ENCODE peak calls at places on chromosomes 4 and X, in four cellular contexts. One of them, this sample, is unnamed.

GRCh38 chr4:179855471-179855870 is 2387.7 kb upstream of the TENM3 start:
- DNase-seq in GM23338: no peak
- DNase-seq in ovary: no peak
- DNase-seq in epithelial cell of esophagus: peak; percentile 14
- DNase-seq in this sample: no peak

GRCh38 chrX:50697691-50698090 is 116.3 kb downstream of the SHROOM4 start:
- DNase-seq in GM23338: peak; percentile 68
- DNase-seq in ovary: no peak
- DNase-seq in epithelial cell of esophagus: peak; percentile 72
- DNase-seq in this sample: no peak

GRCh38 chr4:86218721-86219481 is 141.0 kb downstream of the MAPK10 start:
- DNase-seq in GM23338: no peak
- DNase-seq in ovary: no peak
- DNase-seq in epithelial cell of esophagus: peak; percentile 75
- DNase-seq in this sample: no peak

GRCh38 chr4:164616961-164617360 is 137.0 kb upstream of the SMIM31 start:
- DNase-seq in GM23338: no peak
- DNase-seq in ovary: no peak
- DNase-seq in epithelial cell of esophagus: no peak
- DNase-seq in this sample: no peak

GRCh38 chr4:44716597-44716996 is 9.8 kb downstream of the GNPDA2 start:
- DNase-seq in GM23338: no peak
- DNase-seq in ovary: no peak
- DNase-seq in epithelial cell of esophagus: no peak
- DNase-seq in this sample: no peak

GRCh38 chrX:108341947-108342346 is 96.3 kb downstream of the COL4A6 start:
- DNase-seq in GM23338: no peak
- DNase-seq in ovary: no peak
- DNase-seq in epithelial cell of esophagus: no peak
- DNase-seq in this sample: no peak

GRCh38 chrX:131841496-131842410 is 181.3 kb upstream of the STK26 start:
- DNase-seq in GM23338: peak; percentile 79
- DNase-seq in ovary: no peak
- DNase-seq in epithelial cell of esophagus: peak; percentile 64
- DNase-seq in this sample: no peak

GRCh38 chrX:38052096-38052495 is 45.7 kb downstream of the SYTL5 start:
- DNase-seq in GM23338: no peak
- DNase-seq in ovary: no peak
- DNase-seq in epithelial cell of esophagus: peak; percentile 88
- DNase-seq in this sample: no peak

GRCh38 chr4:60992037-60992436 is 208.1 kb upstream of the ADGRL3 start:
- DNase-seq in GM23338: no peak
- DNase-seq in ovary: no peak
- DNase-seq in epithelial cell of esophagus: peak; percentile 78
- DNase-seq in this sample: no peak

GRCh38 chr4:122921971-122922876 is at the start of gene NUDT6:
- DNase-seq in GM23338: peak; percentile 86
- DNase-seq in ovary: peak; percentile 76
- DNase-seq in epithelial cell of esophagus: peak; percentile 70
- DNase-seq in this sample: peak; percentile 40

DNA sequence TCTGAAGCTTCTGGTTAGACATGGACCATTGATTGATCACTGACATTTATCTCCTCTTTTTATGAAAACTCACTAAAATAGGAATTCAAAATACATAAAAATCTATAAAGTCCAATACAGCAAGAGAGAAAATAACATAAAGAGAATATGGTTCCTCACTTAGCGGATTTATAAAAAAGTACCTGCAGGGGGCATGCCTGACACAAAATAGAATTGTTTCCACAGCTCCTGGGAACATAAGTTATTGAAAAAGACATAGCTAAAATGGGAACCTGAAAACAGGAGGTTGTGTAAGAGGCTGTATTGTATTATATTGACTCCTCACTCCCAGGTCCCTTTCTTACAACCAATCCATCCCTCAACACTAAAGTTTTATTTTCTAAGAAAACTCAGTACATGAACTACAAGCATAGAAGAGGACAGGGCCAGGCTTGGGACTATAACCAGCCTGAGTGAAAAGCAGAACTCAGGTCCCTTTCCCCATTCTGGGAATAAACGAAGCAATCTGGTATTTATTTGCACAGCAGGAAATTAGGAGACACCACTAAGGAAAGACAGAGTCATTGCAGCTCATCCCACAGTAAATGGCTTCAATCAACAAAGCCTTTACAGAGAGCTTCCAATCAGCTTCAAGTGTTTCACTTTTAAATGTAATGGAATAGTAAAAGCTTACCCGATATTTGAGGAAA is 121.1 kb upstream of the NDST4 start:
- DNase-seq in GM23338: peak; percentile 34
- DNase-seq in ovary: no peak
- DNase-seq in epithelial cell of esophagus: peak; percentile 45
- DNase-seq in this sample: no peak
- TF ChIP-seq CTCF in GM23338: peak; percentile 49
- TF ChIP-seq CTCF in ovary: no peak
- TF ChIP-seq CTCF in epithelial cell of esophagus: peak; percentile 49
- TF ChIP-seq CTCF in this sample: peak; percentile 47

GRCh38 chrX:137565318-137565904 is 516 bp upstream of the ZIC3 start:
- DNase-seq in GM23338: peak; percentile 2
- DNase-seq in ovary: no peak
- DNase-seq in epithelial cell of esophagus: no peak
- DNase-seq in this sample: no peak
- H3K4me3 ChIP-seq in GM23338: peak overlapping the region; percentile 60
- H3K4me3 ChIP-seq in ovary: peak overlapping the region; percentile 41
- H3K4me3 ChIP-seq in epithelial cell of esophagus: no peak overlapping the region
- H3K4me3 ChIP-seq in this sample: peak overlapping the region; percentile 32

GRCh38 chr4:188372856-188373255 is 233.6 kb downstream of the TRIML1 start:
- DNase-seq in GM23338: no peak
- DNase-seq in ovary: no peak
- DNase-seq in epithelial cell of esophagus: no peak
- DNase-seq in this sample: no peak
- TF ChIP-seq CTCF in GM23338: peak; percentile 51
- TF ChIP-seq CTCF in ovary: no peak
- TF ChIP-seq CTCF in epithelial cell of esophagus: no peak
- TF ChIP-seq CTCF in this sample: peak; percentile 24

GRCh38 chrX:115289465-115289864 is at the start of gene LUZP4:
- DNase-seq in GM23338: no peak
- DNase-seq in ovary: no peak
- DNase-seq in epithelial cell of esophagus: no peak
- DNase-seq in this sample: no peak
- H3K4me3 ChIP-seq in GM23338: no peak within 1 kb of the TSS
- H3K4me3 ChIP-seq in ovary: no peak within 1 kb of the TSS
- H3K4me3 ChIP-seq in epithelial cell of esophagus: no peak within 1 kb of the TSS
- H3K4me3 ChIP-seq in this sample: no peak within 1 kb of the TSS

GRCh38 chrX:72001906-72002305 is 91.3 kb downstream of the NHSL2 start:
- DNase-seq in GM23338: no peak
- DNase-seq in ovary: no peak
- DNase-seq in epithelial cell of esophagus: no peak
- DNase-seq in this sample: no peak

GRCh38 chrX:71997320-71997719 is 86.7 kb downstream of the NHSL2 start:
- DNase-seq in GM23338: peak; percentile 8
- DNase-seq in ovary: no peak
- DNase-seq in epithelial cell of esophagus: no peak
- DNase-seq in this sample: no peak

GRCh38 chrX:71998836-71999509 is 88.3 kb downstream of the NHSL2 start:
- DNase-seq in GM23338: peak; percentile 70
- DNase-seq in ovary: no peak
- DNase-seq in epithelial cell of esophagus: no peak
- DNase-seq in this sample: no peak

GRCh38 chrX:72001471-72001870 is 90.8 kb downstream of the NHSL2 start:
- DNase-seq in GM23338: peak; percentile 77
- DNase-seq in ovary: no peak
- DNase-seq in epithelial cell of esophagus: no peak
- DNase-seq in this sample: no peak

GRCh38 chrX:71999535-71999934 is 88.9 kb downstream of the NHSL2 start:
- DNase-seq in GM23338: no peak
- DNase-seq in ovary: no peak
- DNase-seq in epithelial cell of esophagus: no peak
- DNase-seq in this sample: no peak
- TF ChIP-seq CTCF in GM23338: no peak
- TF ChIP-seq CTCF in ovary: no peak
- TF ChIP-seq CTCF in epithelial cell of esophagus: no peak
- TF ChIP-seq CTCF in this sample: no peak

GRCh38 chrX:46575991-46576392 is 2.4 kb downstream of the CHST7 start:
- DNase-seq in GM23338: peak; percentile 17
- DNase-seq in ovary: peak; percentile 44
- DNase-seq in epithelial cell of esophagus: peak; percentile 57
- DNase-seq in this sample: no peak
- H3K4me3 ChIP-seq in GM23338: peak overlapping the region; percentile 73
- H3K4me3 ChIP-seq in ovary: peak overlapping the region; percentile 54
- H3K4me3 ChIP-seq in epithelial cell of esophagus: no peak overlapping the region
- H3K4me3 ChIP-seq in this sample: peak overlapping the region; percentile 60

DNA sequence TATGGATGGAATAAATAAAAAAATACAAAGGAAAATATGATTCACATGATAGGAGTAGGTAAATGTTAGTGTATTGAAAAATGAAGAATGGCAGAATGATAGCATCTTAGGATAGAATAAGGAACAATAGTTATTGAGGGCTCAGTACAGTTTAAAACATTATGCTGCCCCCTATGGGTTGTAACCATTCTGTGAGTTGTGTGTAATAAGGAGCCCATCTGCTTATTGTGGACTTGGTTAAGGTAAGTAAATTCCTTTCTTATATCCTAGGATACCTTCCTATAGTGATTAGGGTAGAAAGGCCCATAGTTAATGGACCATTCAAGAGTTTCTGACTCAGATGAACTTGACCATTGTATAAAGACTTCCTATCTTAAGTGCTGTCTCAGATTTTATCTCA is 195.8 kb downstream of the PDHA2 start:
- DNase-seq in GM23338: peak; percentile 75
- DNase-seq in ovary: no peak
- DNase-seq in epithelial cell of esophagus: peak; percentile 69
- DNase-seq in this sample: no peak
- TF ChIP-seq CTCF in GM23338: peak; percentile 70
- TF ChIP-seq CTCF in ovary: no peak
- TF ChIP-seq CTCF in epithelial cell of esophagus: peak; percentile 43
- TF ChIP-seq CTCF in this sample: peak; percentile 33

DNA sequence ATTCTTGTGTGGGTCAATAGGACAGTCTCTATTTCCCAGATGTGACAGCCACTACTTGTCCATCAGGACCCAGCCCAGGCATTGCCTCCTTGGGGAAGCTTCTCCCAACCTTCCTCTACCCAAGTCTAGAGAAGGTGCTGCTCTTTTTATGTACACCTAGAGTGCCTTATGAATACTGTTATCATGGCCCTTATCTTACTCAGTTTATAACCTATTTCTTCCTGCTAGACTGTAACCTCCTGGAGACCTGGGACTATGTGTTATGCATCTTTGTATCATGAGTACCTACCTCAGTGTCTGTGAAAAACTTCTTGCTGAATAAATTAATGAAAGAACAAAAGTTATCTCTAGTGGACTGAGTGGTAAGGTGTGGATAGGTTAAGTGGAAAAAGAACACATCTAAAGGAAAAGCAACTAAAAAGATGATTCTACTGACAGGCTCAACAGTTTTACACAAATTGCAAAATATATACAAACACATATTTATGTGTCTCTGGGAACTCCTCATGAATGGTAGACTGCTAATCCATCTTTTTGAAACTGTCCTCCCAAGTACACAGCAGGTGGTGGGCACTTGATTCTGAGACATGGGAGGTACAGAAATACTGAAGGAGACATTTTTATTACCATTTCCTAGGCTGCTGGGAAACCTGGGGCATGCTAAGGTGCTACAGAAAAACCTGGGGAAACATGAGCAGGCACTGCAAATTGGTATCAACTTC is 106.6 kb downstream of the SH3RF1 start:
- DNase-seq in GM23338: no peak
- DNase-seq in ovary: no peak
- DNase-seq in epithelial cell of esophagus: no peak
- DNase-seq in this sample: no peak
- H3K4me3 ChIP-seq in GM23338: no peak overlapping the region
- H3K4me3 ChIP-seq in ovary: no peak overlapping the region
- H3K4me3 ChIP-seq in epithelial cell of esophagus: no peak overlapping the region
- H3K4me3 ChIP-seq in this sample: no peak overlapping the region

This sample was measured in RWPE2.